ENCODE peak calls at places on chromosome 10, in four cellular contexts. B, E, F and K are unnamed samples.

GRCh38 chr10:4254101-4254994 is 469.3 kb upstream of the KLF6 start:
- DNase-seq in B (no peak), E (no peak), F (no peak), K (no peak)

GRCh38 chr10:77926566-77927342 is at the start of gene DLG5:
- DNase-seq in B (peak), E (no peak), F (peak), K (no peak)

GRCh38 chr10:102017295-102017694 is 38.7 kb downstream of the ARMH3 start:
- DNase-seq in B (no peak), E (no peak), F (no peak), K (no peak)

GRCh38 chr10:84540617-84541288 is 212.4 kb downstream of the CCSER2 start:
- DNase-seq in B (peak), E (peak), F (peak), K (no peak)

GRCh38 chr10:19921300-19922140 is 105.3 kb downstream of the PLXDC2 start:
- DNase-seq in B (no peak), E (no peak), F (no peak), K (no peak)

GRCh38 chr10:34789993-34790506 is 25.0 kb downstream of the PARD3 start:
- DNase-seq in B (no peak), E (peak), F (no peak), K (no peak)

GRCh38 chr10:86851329-86852207 is 95.1 kb downstream of the BMPR1A start:
- DNase-seq in B (no peak), E (no peak), F (no peak), K (no peak)

GRCh38 chr10:63608511-63608910 is 87.3 kb downstream of the REEP3 start:
- DNase-seq in B (no peak), E (no peak), F (no peak), K (no peak)

GRCh38 chr10:110207805-110208613 is 604 bp downstream of the MXI1 start:
- DNase-seq in B (peak), E (no peak), F (peak), K (no peak)

GRCh38 chr10:33248638-33249037 is 85.8 kb downstream of the NRP1 start:
- DNase-seq in B (no peak), E (no peak), F (no peak), K (no peak)

GRCh38 chr10:31055573-31056251 is 24.0 kb upstream of the ZNF438 start:
- DNase-seq in B (no peak), E (no peak), F (no peak), K (no peak)

GRCh38 chr10:101071266-101071884 is 9.6 kb downstream of the KAZALD1 start:
- DNase-seq in B (no peak), E (no peak), F (no peak), K (no peak)

GRCh38 chr10:77162697-77163096 is 474.9 kb downstream of the KCNMA1 start:
- DNase-seq in B (no peak), E (no peak), F (no peak), K (no peak)

GRCh38 chr10:123587110-123587509 is 79.0 kb upstream of the GPR26 start:
- DNase-seq in B (peak), E (no peak), F (no peak), K (no peak)

GRCh38 chr10:18145652-18146051 is 5.4 kb downstream of the CACNB2 start:
- DNase-seq in B (no peak), E (no peak), F (no peak), K (no peak)

GRCh38 chr10:753530-753929 is 64.1 kb upstream of the DIP2C start:
- DNase-seq in B (no peak), E (no peak), F (no peak), K (no peak)

GRCh38 chr10:102656791-102657371 is 12.6 kb downstream of the TRIM8 start:
- DNase-seq in B (no peak), E (no peak), F (no peak), K (no peak)

GRCh38 chr10:130137077-130137448 is 872 bp downstream of the GLRX3 start:
- DNase-seq in B (no peak), E (peak), F (no peak), K (no peak)

GRCh38 chr10:8065651-8066050 is 11.2 kb downstream of the GATA3 start:
- DNase-seq in B (no peak), E (no peak), F (no peak), K (no peak)

GRCh38 chr10:7053195-7053594 is 357.6 kb downstream of the SFMBT2 start:
- DNase-seq in B (no peak), E (no peak), F (no peak), K (no peak)

GRCh38 chr10:7121154-7121797 is 289.6 kb downstream of the SFMBT2 start:
- DNase-seq in B (peak), E (peak), F (peak), K (peak)

GRCh38 chr10:71771821-71772617 is 1.3 kb downstream of the VSIR start:
- DNase-seq in B (no peak), E (no peak), F (peak), K (peak)

GRCh38 chr10:132574783-132575319 is 37.3 kb downstream of the INPP5A start:
- DNase-seq in B (no peak), E (no peak), F (no peak), K (no peak)

GRCh38 chr10:78543749-78544446 is 510.2 kb downstream of the RPS24 start:
- DNase-seq in B (no peak), E (peak), F (no peak), K (no peak)

GRCh38 chr10:79074732-79075131 is 6.0 kb downstream of the ZMIZ1 start:
- DNase-seq in B (no peak), E (no peak), F (no peak), K (no peak)

GRCh38 chr10:117462424-117462792 is 80.1 kb upstream of the EMX2 start:
- DNase-seq in B (peak), E (no peak), F (peak), K (no peak)

GRCh38 chr10:87506988-87507387 is 2.3 kb downstream of the MINPP1 start:
- DNase-seq in B (no peak), E (no peak), F (no peak), K (no peak)

GRCh38 chr10:119131512-119132240 is 27.8 kb downstream of the DENND10 start:
- DNase-seq in B (no peak), E (no peak), F (no peak), K (no peak)

GRCh38 chr10:588246-589165 is 101.0 kb downstream of the DIP2C start:
- DNase-seq in B (no peak), E (no peak), F (no peak), K (no peak)

GRCh38 chr10:133170092-133170491 is 10.1 kb downstream of the KNDC1 start:
- DNase-seq in B (no peak), E (no peak), F (no peak), K (no peak)

GRCh38 chr10:52400564-52400963 is 86.5 kb downstream of the DKK1 start:
- DNase-seq in B (no peak), E (no peak), F (no peak), K (no peak)

GRCh38 chr10:95517536-95518454 is 43.4 kb downstream of the SORBS1 start:
- DNase-seq in B (no peak), E (peak), F (peak), K (no peak)

GRCh38 chr10:115141254-115141653 is 48.1 kb downstream of the ATRNL1 start:
- DNase-seq in B (no peak), E (no peak), F (no peak), K (peak)
- TF ChIP-seq MAX in B (no peak), E (no peak), F (no peak), K (no peak)

DNA sequence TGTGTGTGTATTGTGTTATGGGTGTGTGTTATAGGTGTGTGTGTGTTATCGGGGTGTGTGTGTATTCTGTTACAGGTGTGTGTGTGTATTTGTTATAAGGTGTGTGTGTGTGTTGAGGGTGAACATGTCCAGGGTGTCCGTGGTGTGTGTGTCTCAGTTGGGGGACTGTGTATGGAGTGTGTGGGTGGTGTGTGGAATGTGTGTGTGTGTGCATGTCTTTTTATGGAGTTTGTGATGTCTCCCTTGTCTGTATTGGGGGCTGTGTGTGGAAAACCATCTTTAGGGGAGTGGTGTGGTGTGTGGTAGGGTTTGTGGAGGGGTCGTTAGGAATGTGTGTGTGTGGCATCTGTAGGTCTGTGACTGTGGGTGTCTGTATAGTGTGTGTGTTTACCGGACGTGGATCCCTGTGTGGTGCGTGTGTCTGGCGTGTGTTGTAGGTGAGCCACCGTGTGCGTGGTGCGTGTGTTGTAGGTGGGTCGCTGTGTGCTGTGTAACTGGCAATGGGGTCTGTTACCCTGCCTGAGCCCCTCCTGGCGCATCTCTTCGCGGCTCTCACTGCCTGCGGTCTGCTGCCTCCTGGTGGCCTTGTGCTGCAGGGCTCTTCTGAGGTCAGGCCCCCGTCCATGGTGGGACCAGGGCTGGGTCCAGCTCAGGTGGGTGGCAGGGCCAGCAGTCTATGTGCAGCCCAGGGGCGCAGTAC is 61.7 kb downstream of the PALD1 start:
- DNase-seq in B (peak), E (peak), F (peak), K (no peak)
- TF ChIP-seq FOSL1 in B (no peak), E (no peak), F (no peak), K (no peak)

GRCh38 chr10:92692085-92692671 is 2.4 kb downstream of the HHEX start:
- DNase-seq in B (peak), E (no peak), F (no peak), K (no peak)
- H3K4me2 ChIP-seq in B (peak), E (peak), F (peak), K (no peak)

GRCh38 chr10:58299580-58299979 is 30.6 kb downstream of the CISD1 start:
- DNase-seq in B (peak), E (peak), F (peak), K (peak)
- TF ChIP-seq MAX in B (no peak), E (no peak), F (no peak), K (no peak)